ENCODE peak calls at places on chromosome 17, in seven cellular contexts. One of them, this sample, is unnamed.

GRCh38 chr17:79023180-79023705 is 726 bp upstream of the C1QTNF1 start:
- DNase-seq in AG09309: no peak
- DNase-seq in T-helper 1 cell: no peak
- DNase-seq in stimulated activated CD4-positive, alpha-beta T cell treated with anti-CD3 and anti-CD28 coated beads, Interleukin-4, amount 100 ng/mL, for 1 hour: no peak
- DNase-seq in upper lobe of right lung: peak; percentile 51
- DNase-seq in EH: no peak
- DNase-seq in NCI-H69: no peak
- DNase-seq in this sample: no peak

GRCh38 chr17:65557349-65558310 is 3.8 kb downstream of the AXIN2 start:
- DNase-seq in NCI-H69: no peak
- DNase-seq in T-helper 1 cell: no peak
- DNase-seq in upper lobe of right lung: no peak
- DNase-seq in stimulated activated CD4-positive, alpha-beta T cell treated with anti-CD3 and anti-CD28 coated beads, Interleukin-4, amount 100 ng/mL, for 1 hour: no peak
- DNase-seq in AG09309: peak; percentile 29
- DNase-seq in EH: peak; percentile 68
- DNase-seq in this sample: peak; percentile 5

GRCh38 chr17:59756236-59756818 is 48.9 kb downstream of the VMP1 start:
- DNase-seq in EH: peak; percentile 97
- DNase-seq in upper lobe of right lung: no peak
- DNase-seq in AG09309: peak; percentile 88
- DNase-seq in NCI-H69: no peak
- DNase-seq in T-helper 1 cell: no peak
- DNase-seq in stimulated activated CD4-positive, alpha-beta T cell treated with anti-CD3 and anti-CD28 coated beads, Interleukin-4, amount 100 ng/mL, for 1 hour: no peak
- DNase-seq in this sample: no peak

GRCh38 chr17:63621229-63621683 is 961 bp upstream of the MAP3K3 start:
- DNase-seq in AG09309: no peak
- DNase-seq in NCI-H69: no peak
- DNase-seq in EH: no peak
- DNase-seq in stimulated activated CD4-positive, alpha-beta T cell treated with anti-CD3 and anti-CD28 coated beads, Interleukin-4, amount 100 ng/mL, for 1 hour: no peak
- DNase-seq in upper lobe of right lung: no peak
- DNase-seq in T-helper 1 cell: no peak
- DNase-seq in this sample: no peak

GRCh38 chr17:59361916-59362810 is 30.7 kb downstream of the YPEL2 start:
- DNase-seq in NCI-H69: peak; percentile 81
- DNase-seq in upper lobe of right lung: no peak
- DNase-seq in AG09309: peak; percentile 74
- DNase-seq in T-helper 1 cell: no peak
- DNase-seq in EH: peak; percentile 97
- DNase-seq in stimulated activated CD4-positive, alpha-beta T cell treated with anti-CD3 and anti-CD28 coated beads, Interleukin-4, amount 100 ng/mL, for 1 hour: peak; percentile 22
- DNase-seq in this sample: peak; percentile 27

GRCh38 chr17:15908378-15908777 is 36.6 kb upstream of the ADORA2B start:
- DNase-seq in upper lobe of right lung: no peak
- DNase-seq in NCI-H69: no peak
- DNase-seq in T-helper 1 cell: no peak
- DNase-seq in AG09309: no peak
- DNase-seq in EH: no peak
- DNase-seq in stimulated activated CD4-positive, alpha-beta T cell treated with anti-CD3 and anti-CD28 coated beads, Interleukin-4, amount 100 ng/mL, for 1 hour: no peak
- DNase-seq in this sample: no peak

GRCh38 chr17:83129676-83130075 is 50.3 kb downstream of the METRNL start:
- DNase-seq in upper lobe of right lung: peak; percentile 45
- DNase-seq in EH: no peak
- DNase-seq in AG09309: no peak
- DNase-seq in NCI-H69: no peak
- DNase-seq in T-helper 1 cell: no peak
- DNase-seq in stimulated activated CD4-positive, alpha-beta T cell treated with anti-CD3 and anti-CD28 coated beads, Interleukin-4, amount 100 ng/mL, for 1 hour: no peak
- DNase-seq in this sample: no peak

GRCh38 chr17:12789976-12790805 is 893 bp downstream of the ARHGAP44 start:
- DNase-seq in EH: no peak
- DNase-seq in T-helper 1 cell: no peak
- DNase-seq in upper lobe of right lung: peak; percentile 66
- DNase-seq in stimulated activated CD4-positive, alpha-beta T cell treated with anti-CD3 and anti-CD28 coated beads, Interleukin-4, amount 100 ng/mL, for 1 hour: no peak
- DNase-seq in NCI-H69: peak; percentile 14
- DNase-seq in AG09309: no peak
- DNase-seq in this sample: no peak

GRCh38 chr17:356671-357434 is 4.2 kb upstream of the RPH3AL start:
- DNase-seq in T-helper 1 cell: no peak
- DNase-seq in EH: no peak
- DNase-seq in AG09309: no peak
- DNase-seq in NCI-H69: no peak
- DNase-seq in upper lobe of right lung: peak; percentile 40
- DNase-seq in stimulated activated CD4-positive, alpha-beta T cell treated with anti-CD3 and anti-CD28 coated beads, Interleukin-4, amount 100 ng/mL, for 1 hour: no peak
- DNase-seq in this sample: no peak

GRCh38 chr17:16243385-16243784 is 26.4 kb downstream of the PIGL start:
- DNase-seq in NCI-H69: no peak
- DNase-seq in upper lobe of right lung: no peak
- DNase-seq in T-helper 1 cell: no peak
- DNase-seq in EH: no peak
- DNase-seq in AG09309: no peak
- DNase-seq in stimulated activated CD4-positive, alpha-beta T cell treated with anti-CD3 and anti-CD28 coated beads, Interleukin-4, amount 100 ng/mL, for 1 hour: no peak
- DNase-seq in this sample: no peak

GRCh38 chr17:4393806-4394205 is 27.3 kb upstream of the UBE2G1 start:
- DNase-seq in T-helper 1 cell: no peak
- DNase-seq in NCI-H69: no peak
- DNase-seq in AG09309: no peak
- DNase-seq in stimulated activated CD4-positive, alpha-beta T cell treated with anti-CD3 and anti-CD28 coated beads, Interleukin-4, amount 100 ng/mL, for 1 hour: no peak
- DNase-seq in upper lobe of right lung: no peak
- DNase-seq in EH: no peak
- DNase-seq in this sample: no peak

GRCh38 chr17:67912088-67912487 is 84.2 kb downstream of the C17orf58 start:
- DNase-seq in stimulated activated CD4-positive, alpha-beta T cell treated with anti-CD3 and anti-CD28 coated beads, Interleukin-4, amount 100 ng/mL, for 1 hour: no peak
- DNase-seq in AG09309: no peak
- DNase-seq in upper lobe of right lung: no peak
- DNase-seq in EH: no peak
- DNase-seq in T-helper 1 cell: no peak
- DNase-seq in NCI-H69: no peak
- DNase-seq in this sample: no peak

GRCh38 chr17:75153854-75154194 is 488 bp downstream of the JPT1 start:
- DNase-seq in EH: no peak
- DNase-seq in AG09309: no peak
- DNase-seq in T-helper 1 cell: no peak
- DNase-seq in NCI-H69: peak; percentile 77
- DNase-seq in stimulated activated CD4-positive, alpha-beta T cell treated with anti-CD3 and anti-CD28 coated beads, Interleukin-4, amount 100 ng/mL, for 1 hour: peak; percentile 22
- DNase-seq in upper lobe of right lung: no peak
- DNase-seq in this sample: peak; percentile 8

GRCh38 chr17:43085489-43085888 is 39.7 kb downstream of the BRCA1 start:
- DNase-seq in stimulated activated CD4-positive, alpha-beta T cell treated with anti-CD3 and anti-CD28 coated beads, Interleukin-4, amount 100 ng/mL, for 1 hour: no peak
- DNase-seq in AG09309: no peak
- DNase-seq in EH: peak; percentile 35
- DNase-seq in T-helper 1 cell: no peak
- DNase-seq in NCI-H69: no peak
- DNase-seq in upper lobe of right lung: no peak
- DNase-seq in this sample: no peak

GRCh38 chr17:81910840-81911276 is 341 bp downstream of the PCYT2 start:
- DNase-seq in stimulated activated CD4-positive, alpha-beta T cell treated with anti-CD3 and anti-CD28 coated beads, Interleukin-4, amount 100 ng/mL, for 1 hour: no peak
- DNase-seq in NCI-H69: peak; percentile 67
- DNase-seq in EH: no peak
- DNase-seq in T-helper 1 cell: no peak
- DNase-seq in upper lobe of right lung: peak; percentile 76
- DNase-seq in AG09309: no peak
- DNase-seq in this sample: peak; percentile 32

GRCh38 chr17:73280191-73280590 is 18.5 kb upstream of the CPSF4L start:
- DNase-seq in NCI-H69: no peak
- DNase-seq in T-helper 1 cell: no peak
- DNase-seq in stimulated activated CD4-positive, alpha-beta T cell treated with anti-CD3 and anti-CD28 coated beads, Interleukin-4, amount 100 ng/mL, for 1 hour: no peak
- DNase-seq in AG09309: no peak
- DNase-seq in upper lobe of right lung: no peak
- DNase-seq in EH: no peak
- DNase-seq in this sample: no peak

GRCh38 chr17:31549121-31549524 is 157.6 kb downstream of the RAB11FIP4 start:
- DNase-seq in upper lobe of right lung: no peak
- DNase-seq in stimulated activated CD4-positive, alpha-beta T cell treated with anti-CD3 and anti-CD28 coated beads, Interleukin-4, amount 100 ng/mL, for 1 hour: no peak
- DNase-seq in EH: peak; percentile 39
- DNase-seq in AG09309: no peak
- DNase-seq in NCI-H69: peak; percentile 53
- DNase-seq in T-helper 1 cell: no peak
- DNase-seq in this sample: peak; percentile 43

GRCh38 chr17:17569691-17570090 is 21.8 kb downstream of the PEMT start:
- DNase-seq in T-helper 1 cell: no peak
- DNase-seq in NCI-H69: no peak
- DNase-seq in EH: no peak
- DNase-seq in upper lobe of right lung: no peak
- DNase-seq in stimulated activated CD4-positive, alpha-beta T cell treated with anti-CD3 and anti-CD28 coated beads, Interleukin-4, amount 100 ng/mL, for 1 hour: no peak
- DNase-seq in AG09309: no peak
- DNase-seq in this sample: no peak

GRCh38 chr17:61647044-61647443 is 56.0 kb upstream of the NACA2 start:
- DNase-seq in NCI-H69: no peak
- DNase-seq in EH: peak; percentile 84
- DNase-seq in AG09309: no peak
- DNase-seq in upper lobe of right lung: no peak
- DNase-seq in T-helper 1 cell: no peak
- DNase-seq in stimulated activated CD4-positive, alpha-beta T cell treated with anti-CD3 and anti-CD28 coated beads, Interleukin-4, amount 100 ng/mL, for 1 hour: no peak
- DNase-seq in this sample: no peak

GRCh38 chr17:74790206-74791066 is 14.3 kb upstream of the NAT9 start:
- DNase-seq in NCI-H69: no peak
- DNase-seq in upper lobe of right lung: no peak
- DNase-seq in T-helper 1 cell: no peak
- DNase-seq in stimulated activated CD4-positive, alpha-beta T cell treated with anti-CD3 and anti-CD28 coated beads, Interleukin-4, amount 100 ng/mL, for 1 hour: no peak
- DNase-seq in EH: no peak
- DNase-seq in AG09309: no peak
- DNase-seq in this sample: no peak

GRCh38 chr17:63405741-63406261 is 40.3 kb downstream of the CYB561 start:
- DNase-seq in AG09309: peak; percentile 71
- DNase-seq in EH: peak; percentile 81
- DNase-seq in stimulated activated CD4-positive, alpha-beta T cell treated with anti-CD3 and anti-CD28 coated beads, Interleukin-4, amount 100 ng/mL, for 1 hour: no peak
- DNase-seq in upper lobe of right lung: no peak
- DNase-seq in NCI-H69: peak; percentile 71
- DNase-seq in T-helper 1 cell: no peak
- DNase-seq in this sample: no peak

GRCh38 chr17:83062011-83062817 is 17.2 kb upstream of the METRNL start:
- DNase-seq in stimulated activated CD4-positive, alpha-beta T cell treated with anti-CD3 and anti-CD28 coated beads, Interleukin-4, amount 100 ng/mL, for 1 hour: no peak
- DNase-seq in upper lobe of right lung: peak; percentile 59
- DNase-seq in AG09309: no peak
- DNase-seq in T-helper 1 cell: no peak
- DNase-seq in EH: no peak
- DNase-seq in NCI-H69: no peak
- DNase-seq in this sample: no peak

GRCh38 chr17:35766903-35767510 is 6.3 kb downstream of the C17orf50 start:
- DNase-seq in T-helper 1 cell: no peak
- DNase-seq in NCI-H69: peak; percentile 37
- DNase-seq in stimulated activated CD4-positive, alpha-beta T cell treated with anti-CD3 and anti-CD28 coated beads, Interleukin-4, amount 100 ng/mL, for 1 hour: peak; percentile 32
- DNase-seq in AG09309: no peak
- DNase-seq in upper lobe of right lung: no peak
- DNase-seq in EH: peak; percentile 65
- DNase-seq in this sample: no peak

GRCh38 chr17:78665952-78666920 is 89.0 kb upstream of the DNAH17 start:
- DNase-seq in AG09309: no peak
- DNase-seq in upper lobe of right lung: peak; percentile 68
- DNase-seq in EH: peak; percentile 41
- DNase-seq in T-helper 1 cell: peak; percentile 54
- DNase-seq in stimulated activated CD4-positive, alpha-beta T cell treated with anti-CD3 and anti-CD28 coated beads, Interleukin-4, amount 100 ng/mL, for 1 hour: peak; percentile 35
- DNase-seq in NCI-H69: no peak
- DNase-seq in this sample: peak; percentile 25

GRCh38 chr17:75182569-75183436 is at the start of gene SUMO2:
- DNase-seq in AG09309: peak; percentile 78
- DNase-seq in NCI-H69: peak; percentile 99
- DNase-seq in EH: peak; percentile 92
- DNase-seq in stimulated activated CD4-positive, alpha-beta T cell treated with anti-CD3 and anti-CD28 coated beads, Interleukin-4, amount 100 ng/mL, for 1 hour: peak; percentile 96
- DNase-seq in T-helper 1 cell: peak; percentile 91
- DNase-seq in upper lobe of right lung: peak; percentile 97
- DNase-seq in this sample: peak; percentile 92

GRCh38 chr17:2238432-2239169 is 65.0 kb downstream of the SMG6 start:
- DNase-seq in T-helper 1 cell: no peak
- DNase-seq in stimulated activated CD4-positive, alpha-beta T cell treated with anti-CD3 and anti-CD28 coated beads, Interleukin-4, amount 100 ng/mL, for 1 hour: no peak
- DNase-seq in NCI-H69: no peak
- DNase-seq in EH: peak; percentile 40
- DNase-seq in AG09309: no peak
- DNase-seq in upper lobe of right lung: no peak
- DNase-seq in this sample: no peak

GRCh38 chr17:8056976-8057625 is 18.2 kb downstream of the ALOX15B start:
- DNase-seq in NCI-H69: no peak
- DNase-seq in T-helper 1 cell: no peak
- DNase-seq in upper lobe of right lung: peak; percentile 63
- DNase-seq in AG09309: no peak
- DNase-seq in EH: no peak
- DNase-seq in stimulated activated CD4-positive, alpha-beta T cell treated with anti-CD3 and anti-CD28 coated beads, Interleukin-4, amount 100 ng/mL, for 1 hour: no peak
- DNase-seq in this sample: no peak

GRCh38 chr17:37725601-37726146 is 19.2 kb downstream of the HNF1B start:
- DNase-seq in stimulated activated CD4-positive, alpha-beta T cell treated with anti-CD3 and anti-CD28 coated beads, Interleukin-4, amount 100 ng/mL, for 1 hour: no peak
- DNase-seq in AG09309: no peak
- DNase-seq in NCI-H69: no peak
- DNase-seq in T-helper 1 cell: no peak
- DNase-seq in EH: no peak
- DNase-seq in upper lobe of right lung: no peak
- DNase-seq in this sample: no peak

GRCh38 chr17:67891481-67892119 is 66.3 kb downstream of the BPTF start:
- DNase-seq in AG09309: peak; percentile 32
- DNase-seq in stimulated activated CD4-positive, alpha-beta T cell treated with anti-CD3 and anti-CD28 coated beads, Interleukin-4, amount 100 ng/mL, for 1 hour: no peak
- DNase-seq in EH: peak; percentile 64
- DNase-seq in NCI-H69: no peak
- DNase-seq in T-helper 1 cell: no peak
- DNase-seq in upper lobe of right lung: no peak
- DNase-seq in this sample: no peak

GRCh38 chr17:48459070-48459469 is 29.1 kb upstream of the SKAP1 start:
- DNase-seq in T-helper 1 cell: no peak
- DNase-seq in upper lobe of right lung: no peak
- DNase-seq in NCI-H69: no peak
- DNase-seq in EH: no peak
- DNase-seq in stimulated activated CD4-positive, alpha-beta T cell treated with anti-CD3 and anti-CD28 coated beads, Interleukin-4, amount 100 ng/mL, for 1 hour: no peak
- DNase-seq in AG09309: no peak
- DNase-seq in this sample: no peak